ENCODE peak calls at places on chromosomes 4 and X, in four cellular contexts. E is esophagus squamous epithelium, R is tibial nerve, L is body of pancreas. Z is an unnamed sample.

GRCh38 chr4:143085224-143085623 is 99.5 kb upstream of the USP38 start:
- DNase-seq in R (no peak), L (no peak), E (no peak), Z (no peak)

GRCh38 chr4:152944678-152945320 is 8.7 kb downstream of the FHDC1 start:
- DNase-seq in L (no peak), R (no peak), E (no peak), Z (no peak)

GRCh38 chr4:176319237-176319703 is 496 bp upstream of the SPCS3 start:
- DNase-seq in L (no peak), R (no peak), E (no peak), Z (no peak)

GRCh38 chrX:68652327-68652930 is 5.0 kb downstream of the STARD8 start:
- DNase-seq in L (no peak), E (no peak), R (no peak), Z (peak)

GRCh38 chr4:80189956-80190671 is 7.2 kb upstream of the PRDM8 start:
- DNase-seq in L (no peak), E (no peak), R (no peak), Z (no peak)

GRCh38 chr4:15659768-15660394 is 4.7 kb upstream of the FBXL5 start:
- DNase-seq in R (no peak), E (no peak), L (peak), Z (no peak)

GRCh38 chr4:181687116-181687515 is 556.1 kb upstream of the TENM3 start:
- DNase-seq in L (no peak), R (no peak), E (no peak), Z (no peak)

GRCh38 chr4:89681219-89681618 is 155.7 kb downstream of the SNCA start:
- DNase-seq in L (no peak), R (no peak), E (no peak), Z (no peak)

GRCh38 chr4:111283066-111283677 is 660.3 kb upstream of the PITX2 start:
- DNase-seq in E (no peak), L (peak), R (peak), Z (peak)

GRCh38 chr4:121408-122084 is 2.8 kb upstream of the ZNF718 start:
- DNase-seq in E (no peak), L (no peak), R (no peak), Z (no peak)

GRCh38 chr4:105145059-105145912 is 1.4 kb upstream of the TET2 start:
- DNase-seq in R (no peak), E (no peak), L (no peak), Z (peak)

GRCh38 chr4:1596393-1596792 is 87.7 kb downstream of the FAM53A start:
- DNase-seq in L (no peak), R (no peak), E (no peak), Z (no peak)

GRCh38 chrX:47222776-47223350 is 4.4 kb downstream of the CDK16 start:
- DNase-seq in E (no peak), R (no peak), L (no peak), Z (no peak)

GRCh38 chrX:46704767-46705386 is 54.0 kb downstream of the SLC9A7 start:
- DNase-seq in L (no peak), E (no peak), R (no peak), Z (peak)

GRCh38 chrX:66638591-66639500 is at the start of gene EDA2R:
- DNase-seq in L (peak), E (no peak), R (no peak), Z (peak)

GRCh38 chr4:160877087-160877790 is 1286.6 kb downstream of the FSTL5 start:
- DNase-seq in E (no peak), R (no peak), L (no peak), Z (no peak)

GRCh38 chrX:47936224-47936939 is 67.4 kb downstream of the ZNF182 start:
- DNase-seq in R (no peak), E (no peak), L (no peak), Z (peak)

GRCh38 chr4:93444860-93445259 is 383.7 kb upstream of the ATOH1 start:
- DNase-seq in R (no peak), E (no peak), L (no peak), Z (no peak)

GRCh38 chrX:135984220-135984619 is 1.0 kb upstream of the SLC9A6 start:
- DNase-seq in E (no peak), R (no peak), L (no peak), Z (no peak)

GRCh38 chr4:169243808-169244207 is 26.9 kb downstream of the SH3RF1 start:
- DNase-seq in L (no peak), R (no peak), E (no peak), Z (no peak)

GRCh38 chr4:147717878-147718277 is 14.0 kb upstream of the ARHGAP10 start:
- DNase-seq in L (no peak), E (no peak), R (no peak), Z (no peak)

GRCh38 chrX:56728752-56729151 is 291 bp upstream of the NBDY start:
- DNase-seq in L (peak), E (no peak), R (no peak), Z (peak)

GRCh38 chrX:2574271-2574670 is 73.5 kb upstream of the DHRSX start:
- DNase-seq in R (no peak), E (no peak), L (no peak), Z (no peak)

GRCh38 chrX:10570601-10571000 is 49.8 kb downstream of the MID1 start:
- DNase-seq in R (no peak), E (no peak), L (no peak), Z (no peak)

GRCh38 chrX:19776753-19777152 is 110.6 kb downstream of the SH3KBP1 start:
- DNase-seq in L (no peak), R (no peak), E (no peak), Z (no peak)

GRCh38 chr4:985123-985830 is 1.6 kb upstream of the IDUA start:
- DNase-seq in R (no peak), L (peak), E (no peak), Z (peak)

GRCh38 chr4:145619639-145619996 is 433 bp downstream of the MMAA start:
- DNase-seq in E (no peak), L (peak), R (peak), Z (peak)

GRCh38 chrX:133726211-133726630 is 259.2 kb downstream of the GPC3 start:
- DNase-seq in R (no peak), E (no peak), L (no peak), Z (no peak)

GRCh38 chrX:150312931-150313330 is 50.2 kb upstream of the MAMLD1 start:
- DNase-seq in E (no peak), R (no peak), L (no peak), Z (no peak)

GRCh38 chr4:89123418-89123817 is 12.1 kb downstream of the TIGD2 start:
- DNase-seq in R (no peak), L (no peak), E (no peak), Z (no peak)

GRCh38 chr4:43189741-43190140 is 297.2 kb downstream of the GRXCR1 start:
- DNase-seq in R (no peak), L (no peak), E (no peak), Z (no peak)

GRCh38 chr4:6987566-6987920 is 55.6 kb upstream of the TADA2B start:
- DNase-seq in R (no peak), E (no peak), L (no peak), Z (no peak)
- TF ChIP-seq POLR2A in R (no peak), E (no peak), L (no peak), Z (no peak)

DNA sequence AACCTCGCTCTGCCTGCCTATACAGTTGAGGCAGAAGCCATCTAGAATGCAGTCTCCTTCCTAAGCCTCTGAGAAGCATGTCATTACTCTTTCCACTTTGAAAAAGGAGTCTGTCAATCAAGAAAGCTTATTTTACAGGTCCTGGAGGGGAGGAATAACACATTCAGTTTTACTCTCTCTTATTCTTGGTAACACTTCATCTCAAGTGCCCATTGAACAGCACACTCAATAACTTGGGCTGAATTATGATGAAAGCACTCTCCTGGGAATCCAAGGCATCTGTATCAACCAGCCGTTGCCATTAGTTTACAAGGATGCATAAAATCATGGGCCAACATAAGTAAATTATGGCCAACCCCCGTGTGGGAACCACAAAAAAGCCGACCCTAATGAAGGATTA is 282.4 kb downstream of the C4orf33 start:
- DNase-seq in R (no peak), L (no peak), E (no peak), Z (no peak)
- TF ChIP-seq POLR2A in R (no peak), L (no peak), E (no peak), Z (no peak)

DNA sequence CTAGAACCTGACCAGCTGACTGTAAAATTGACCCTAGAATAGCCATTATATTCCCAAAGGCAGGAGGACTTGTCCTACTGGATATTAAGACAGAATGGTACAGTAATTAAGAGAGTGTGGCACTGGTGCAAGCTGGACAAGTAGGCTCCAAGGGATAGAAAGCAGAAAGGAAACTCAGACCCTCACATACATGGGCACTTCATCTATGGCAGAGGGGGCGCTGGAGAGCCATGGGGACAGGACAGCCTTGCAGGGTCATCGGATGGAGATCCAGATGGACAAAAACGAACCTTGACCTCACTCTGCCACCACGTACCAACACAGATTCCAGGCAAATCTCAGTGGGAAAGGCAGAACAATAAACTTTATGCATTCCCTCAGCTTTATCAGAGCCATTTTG is 40.6 kb downstream of the GAB3 start:
- DNase-seq in L (no peak), R (no peak), E (no peak), Z (peak)
- TF ChIP-seq POLR2A in L (no peak), R (no peak), E (no peak), Z (no peak)

GRCh38 chr4:155033604-155034003 is 174.8 kb upstream of the NPY2R start:
- DNase-seq in E (no peak), R (no peak), L (no peak), Z (no peak)
- TF ChIP-seq POLR2A in E (no peak), R (no peak), L (no peak), Z (no peak)

DNA sequence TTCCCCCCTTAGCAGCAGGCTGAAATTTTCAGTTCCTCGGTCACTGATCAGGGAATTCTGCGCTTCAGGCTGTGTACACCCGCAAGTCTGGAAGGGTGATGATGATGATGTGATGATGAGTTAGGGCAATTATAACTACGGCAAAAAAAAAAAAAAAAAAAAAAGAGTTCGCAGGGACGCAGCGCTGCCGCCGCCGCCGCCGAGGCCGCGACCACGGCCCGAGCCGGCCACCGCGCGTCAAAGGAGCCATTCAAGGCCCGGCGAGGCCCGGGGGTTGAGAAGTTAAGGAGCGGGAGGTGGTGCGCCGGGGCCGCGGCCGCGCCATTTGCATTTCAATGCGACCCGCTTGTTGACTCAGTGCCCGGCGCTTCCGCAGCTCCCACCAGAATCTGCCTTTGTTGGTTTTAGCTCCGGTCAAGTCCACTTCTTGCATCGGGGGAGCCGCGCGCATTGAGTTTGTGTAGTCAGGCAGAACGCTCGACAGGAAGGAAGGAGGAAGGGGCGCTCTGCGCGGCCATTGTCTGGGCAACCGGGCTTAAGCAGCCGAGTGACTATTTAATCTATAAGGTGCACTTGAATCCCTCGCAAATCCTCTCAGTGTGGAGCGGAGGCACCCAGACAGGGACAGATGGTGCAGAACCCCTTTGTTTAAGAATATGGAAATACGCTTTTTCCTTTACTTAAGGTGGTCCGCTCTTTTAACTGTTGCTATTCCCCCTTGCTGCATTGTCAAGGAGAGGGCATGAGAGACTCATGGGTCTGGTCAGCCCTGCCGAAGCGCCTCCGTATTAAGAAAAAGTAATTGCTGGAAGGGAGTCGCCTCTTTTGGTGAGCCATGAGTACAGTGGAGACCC is 109.1 kb downstream of the SPRY1 start:
- DNase-seq in L (peak), R (no peak), E (no peak), Z (peak)
- TF ChIP-seq POLR2A in L (peak), R (no peak), E (no peak), Z (no peak)

GRCh38 chr4:109559983-109560686 is at the start of gene MCUB:
- DNase-seq in R (peak), E (peak), L (peak), Z (peak)
- TF ChIP-seq POLR2A in R (peak), E (no peak), L (peak), Z (peak)

DNA sequence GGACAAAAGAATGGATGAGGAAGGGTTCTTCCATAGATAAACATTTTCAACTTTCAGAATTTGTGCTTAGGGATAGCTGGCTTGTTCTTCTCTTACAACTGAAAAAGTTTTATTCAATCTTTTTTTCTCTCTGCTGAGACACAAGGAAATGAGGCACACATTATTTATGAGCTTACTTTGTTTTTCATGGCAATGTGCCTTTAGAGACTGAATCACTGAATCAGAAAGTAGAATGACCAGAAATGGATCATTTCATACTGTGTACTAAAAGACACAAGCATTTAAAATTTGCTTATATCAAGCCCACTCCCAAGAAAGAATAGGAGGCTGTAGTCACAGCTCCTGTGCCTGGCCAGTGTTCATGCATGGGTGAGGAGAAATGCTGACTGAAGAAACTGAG is 413.7 kb downstream of the RAPGEF2 start:
- DNase-seq in L (no peak), E (no peak), R (no peak), Z (no peak)
- TF ChIP-seq POLR2A in L (no peak), E (no peak), R (no peak), Z (no peak)

GRCh38 chr4:102501176-102501634 is at the start of gene NFKB1:
- DNase-seq in L (peak), E (peak), R (peak), Z (peak)
- TF ChIP-seq POLR2A in L (peak), E (no peak), R (no peak), Z (no peak)

GRCh38 chrX:107773906-107774435 is 1.6 kb downstream of the TSC22D3 start:
- DNase-seq in R (no peak), L (peak), E (no peak), Z (no peak)

GRCh38 chrX:107777536-107777832 is at the start of gene NCBP2L:
- DNase-seq in R (no peak), L (no peak), E (no peak), Z (no peak)

GRCh38 chrX:107776649-107777535 is 641 bp upstream of the NCBP2L start:
- DNase-seq in L (peak), R (peak), E (peak), Z (peak)

GRCh38 chrX:107775000-107775733 is 420 bp downstream of the TSC22D3 start:
- DNase-seq in E (no peak), R (no peak), L (peak), Z (no peak)

GRCh38 chrX:107775734-107776511 is at the start of gene TSC22D3:
- DNase-seq in L (peak), R (peak), E (peak), Z (peak)
- TF ChIP-seq POLR2A in L (peak), R (peak), E (no peak), Z (peak)

GRCh38 chr4:13484045-13484748 is at the start of gene RAB28:
- DNase-seq in L (peak), R (peak), E (peak), Z (peak)
- TF ChIP-seq POLR2A in L (peak), R (peak), E (no peak), Z (peak)